ENCODE peak calls at places on chromosomes 12 and 14, in six cellular contexts. A is EL, B is iPS-NIHi11, I is aorta, M is NCI-H774, N is activated B cell treated with CpG ODN at 0.5 μM for 24 hours. K is an unnamed sample.

GRCh38 chr14:103896578-103896977 is 31.7 kb upstream of the TDRD9 start:
- DNase-seq in A (no peak), B (no peak), I (peak), M (no peak), N (no peak), K (no peak)

GRCh38 chr14:59254146-59254910 is 65.9 kb downstream of the DAAM1 start:
- DNase-seq in A (peak), B (no peak), I (peak), M (no peak), N (no peak), K (peak)

GRCh38 chr12:29546000-29546399 is 48.5 kb upstream of the OVCH1 start:
- DNase-seq in A (no peak), B (no peak), I (no peak), M (no peak), N (no peak), K (no peak)

GRCh38 chr12:57018906-57019305 is 2.6 kb upstream of the TAC3 start:
- DNase-seq in A (no peak), B (no peak), I (no peak), M (no peak), N (no peak), K (no peak)

GRCh38 chr12:6632026-6632978 is 3.5 kb downstream of the LPAR5 start:
- DNase-seq in A (peak), B (no peak), I (peak), M (no peak), N (peak), K (no peak)

GRCh38 chr12:108594-108993 is 42.0 kb downstream of the IQSEC3 start:
- DNase-seq in A (no peak), B (no peak), I (peak), M (peak), N (no peak), K (no peak)

GRCh38 chr12:22333751-22334695 is 484 bp downstream of the ST8SIA1 start:
- DNase-seq in A (no peak), B (peak), I (peak), M (no peak), N (no peak), K (no peak)

GRCh38 chr14:56587701-56588100 is 8.1 kb downstream of the TMEM260 start:
- DNase-seq in A (no peak), B (no peak), I (no peak), M (no peak), N (no peak), K (no peak)

GRCh38 chr12:71472441-71472911 is 32.9 kb downstream of the LGR5 start:
- DNase-seq in A (peak), B (no peak), I (no peak), M (no peak), N (no peak), K (no peak)

GRCh38 chr12:32223941-32224340 is 117.3 kb downstream of the BICD1 start:
- DNase-seq in A (no peak), B (no peak), I (no peak), M (no peak), N (no peak), K (no peak)

GRCh38 chr14:64951724-64952123 is 9.2 kb upstream of the GPX2 start:
- DNase-seq in A (no peak), B (no peak), I (peak), M (no peak), N (no peak), K (no peak)

GRCh38 chr14:68512088-68512487 is 280.8 kb downstream of the ZFP36L1 start:
- DNase-seq in A (no peak), B (no peak), I (no peak), M (no peak), N (no peak), K (peak)

GRCh38 chr12:26275313-26276257 is 80.2 kb downstream of the SSPN start:
- DNase-seq in A (no peak), B (no peak), I (no peak), M (no peak), N (no peak), K (no peak)

GRCh38 chr14:37968664-37969225 is 239.0 kb upstream of the SSTR1 start:
- DNase-seq in A (no peak), B (no peak), I (no peak), M (no peak), N (no peak), K (no peak)

GRCh38 chr14:105881021-105881930 is 354.9 kb downstream of the TMEM121 start:
- DNase-seq in A (no peak), B (no peak), I (peak), M (no peak), N (no peak), K (no peak)

GRCh38 chr12:26631846-26632245 is 201.1 kb downstream of the ITPR2 start:
- DNase-seq in A (no peak), B (no peak), I (no peak), M (no peak), N (no peak), K (no peak)